ENCODE peak calls at places on chromosomes 11 and 22, in nine cellular contexts. Y is GM23338, Z is PC-3, A is neural progenitor cell, B is SK-N-SH, X is GM23248, V is hepatocyte, J is MM.1S, S is HCT116. U is an unnamed sample.
A peak's percentile ranks its signal among the peaks of the same experiment; 100 is the strongest.

GRCh38 chr11:126257764-126258163 is 10.9 kb downstream of the SRPRA start:
- DNase-seq in Y (no peak), Z (no peak), A (no peak), B (no peak), X (peak; percentile 71), V (no peak), J (no peak), S (no peak), U (no peak)

GRCh38 chr11:124837491-124837856 is 27.8 kb upstream of the ROBO3 start:
- DNase-seq in Y (peak; percentile 88), Z (peak; percentile 93), A (peak; percentile 81), B (peak; percentile 70), X (peak; percentile 91), V (peak; percentile 77), J (peak; percentile 61), S (peak; percentile 72), U (peak; percentile 82)

GRCh38 chr22:50260801-50261614 is 475 bp downstream of the MAPK12 start:
- DNase-seq in Y (peak; percentile 59), Z (peak; percentile 50), A (peak; percentile 73), B (peak; percentile 84), X (peak; percentile 85), V (peak; percentile 74), J (peak; percentile 54), S (no peak), U (peak; percentile 68)

GRCh38 chr11:105824494-105825013 is 197.5 kb downstream of the MSANTD4 start:
- DNase-seq in Y (no peak), Z (no peak), A (no peak), B (peak; percentile 2), X (no peak), V (no peak), J (no peak), S (no peak), U (no peak)

GRCh38 chr22:28328751-28329150 is 350.9 kb downstream of the TTC28 start:
- DNase-seq in Y (no peak), Z (no peak), A (no peak), B (no peak), X (peak; percentile 30), V (no peak), J (no peak), S (no peak), U (no peak)

GRCh38 chr11:75558939-75559843 is 2.9 kb upstream of the SERPINH1 start:
- DNase-seq in Y (peak; percentile 62), Z (no peak), A (no peak), B (no peak), X (peak; percentile 78), V (peak; percentile 80), J (no peak), S (no peak), U (no peak)

GRCh38 chr11:102457056-102457677 is 4.6 kb upstream of the TMEM123 start:
- DNase-seq in Y (no peak), Z (peak; percentile 92), A (no peak), B (no peak), X (no peak), V (no peak), J (no peak), S (no peak), U (no peak)

GRCh38 chr22:48693377-48694135 is 1134.1 kb downstream of the BRD1 start:
- DNase-seq in Y (no peak), Z (no peak), A (no peak), B (no peak), X (no peak), V (no peak), J (no peak), S (no peak), U (no peak)

GRCh38 chr11:122167100-122167499 is 51.1 kb upstream of the BLID start:
- DNase-seq in Y (peak; percentile 12), Z (peak; percentile 90), A (no peak), B (no peak), X (peak; percentile 93), V (no peak), J (no peak), S (peak; percentile 87), U (no peak)

GRCh38 chr11:58927393-58928081 is 11.8 kb upstream of the GLYATL1 start:
- DNase-seq in Y (peak; percentile 99), Z (peak; percentile 26), A (peak; percentile 97), B (peak; percentile 65), X (peak; percentile 19), V (peak; percentile 90), J (no peak), S (no peak), U (peak; percentile 29)

GRCh38 chr22:21739828-21740377 is 4.3 kb upstream of the YPEL1 start:
- DNase-seq in Y (no peak), Z (no peak), A (no peak), B (no peak), X (no peak), V (no peak), J (no peak), S (no peak), U (no peak)

GRCh38 chr22:30887861-30888260 is 80.7 kb downstream of the MORC2 start:
- DNase-seq in Y (no peak), Z (no peak), A (no peak), B (peak; percentile 16), X (no peak), V (no peak), J (no peak), S (no peak), U (no peak)

GRCh38 chr22:26429458-26430238 is 588 bp downstream of the ASPHD2 start:
- DNase-seq in Y (peak; percentile 43), Z (no peak), A (no peak), B (peak; percentile 76), X (peak; percentile 29), V (peak; percentile 25), J (no peak), S (no peak), U (peak; percentile 32)

GRCh38 chr11:71366076-71366475 is 82.1 kb downstream of the DHCR7 start:
- DNase-seq in Y (no peak), Z (no peak), A (no peak), B (no peak), X (no peak), V (no peak), J (no peak), S (no peak), U (no peak)

GRCh38 chr11:16604784-16605439 is 133.5 kb upstream of the C11orf58 start:
- DNase-seq in Y (peak; percentile 53), Z (no peak), A (peak; percentile 72), B (peak; percentile 84), X (peak; percentile 53), V (peak; percentile 77), J (peak; percentile 34), S (no peak), U (no peak)

GRCh38 chr11:16505481-16505880 is 149.1 kb upstream of the SOX6 start:
- DNase-seq in Y (peak; percentile 66), Z (no peak), A (no peak), B (no peak), X (no peak), V (no peak), J (no peak), S (no peak), U (no peak)

GRCh38 chr22:35839811-35840739 is 122.4 kb downstream of the APOL5 start:
- DNase-seq in Y (peak; percentile 96), Z (peak; percentile 91), A (peak; percentile 94), B (peak; percentile 81), X (peak; percentile 97), V (peak; percentile 95), J (peak; percentile 79), S (peak; percentile 95), U (peak; percentile 74)

GRCh38 chr22:35844886-35845285 is 127.2 kb downstream of the APOL5 start:
- DNase-seq in Y (no peak), Z (no peak), A (no peak), B (no peak), X (no peak), V (no peak), J (no peak), S (no peak), U (no peak)

GRCh38 chr22:35842519-35842913 is 124.8 kb downstream of the APOL5 start:
- DNase-seq in Y (no peak), Z (no peak), A (no peak), B (no peak), X (no peak), V (no peak), J (no peak), S (no peak), U (no peak)

GRCh38 chr22:35841907-35842518 is 124.3 kb downstream of the APOL5 start:
- DNase-seq in Y (no peak), Z (no peak), A (no peak), B (no peak), X (no peak), V (no peak), J (no peak), S (no peak), U (no peak)

GRCh38 chr22:35842954-35843353 is 125.3 kb downstream of the APOL5 start:
- DNase-seq in Y (peak; percentile 71), Z (peak; percentile 72), A (peak; percentile 57), B (peak; percentile 49), X (peak; percentile 76), V (peak; percentile 32), J (peak; percentile 64), S (peak; percentile 62), U (peak; percentile 67)
- TF ChIP-seq EZH2phosphoT487 in Y (no peak), Z (no peak), A (no peak), B (no peak), X (no peak), V (no peak), J (no peak), S (no peak), U (no peak)

GRCh38 chr11:335779-336665 is 15.4 kb upstream of the IFITM3 start:
- DNase-seq in Y (no peak), Z (no peak), A (peak; percentile 55), B (no peak), X (no peak), V (peak; percentile 38), J (no peak), S (no peak), U (peak; percentile 43)
- H3K4me2 ChIP-seq in Y (peak overlapping the region; percentile 22), Z (no peak overlapping the region), A (peak overlapping the region; percentile 74), B (no peak overlapping the region), X (peak overlapping the region; percentile 56), V (peak overlapping the region; percentile 11), J (no peak overlapping the region), S (no peak overlapping the region), U (peak overlapping the region; percentile 54)

DNA sequence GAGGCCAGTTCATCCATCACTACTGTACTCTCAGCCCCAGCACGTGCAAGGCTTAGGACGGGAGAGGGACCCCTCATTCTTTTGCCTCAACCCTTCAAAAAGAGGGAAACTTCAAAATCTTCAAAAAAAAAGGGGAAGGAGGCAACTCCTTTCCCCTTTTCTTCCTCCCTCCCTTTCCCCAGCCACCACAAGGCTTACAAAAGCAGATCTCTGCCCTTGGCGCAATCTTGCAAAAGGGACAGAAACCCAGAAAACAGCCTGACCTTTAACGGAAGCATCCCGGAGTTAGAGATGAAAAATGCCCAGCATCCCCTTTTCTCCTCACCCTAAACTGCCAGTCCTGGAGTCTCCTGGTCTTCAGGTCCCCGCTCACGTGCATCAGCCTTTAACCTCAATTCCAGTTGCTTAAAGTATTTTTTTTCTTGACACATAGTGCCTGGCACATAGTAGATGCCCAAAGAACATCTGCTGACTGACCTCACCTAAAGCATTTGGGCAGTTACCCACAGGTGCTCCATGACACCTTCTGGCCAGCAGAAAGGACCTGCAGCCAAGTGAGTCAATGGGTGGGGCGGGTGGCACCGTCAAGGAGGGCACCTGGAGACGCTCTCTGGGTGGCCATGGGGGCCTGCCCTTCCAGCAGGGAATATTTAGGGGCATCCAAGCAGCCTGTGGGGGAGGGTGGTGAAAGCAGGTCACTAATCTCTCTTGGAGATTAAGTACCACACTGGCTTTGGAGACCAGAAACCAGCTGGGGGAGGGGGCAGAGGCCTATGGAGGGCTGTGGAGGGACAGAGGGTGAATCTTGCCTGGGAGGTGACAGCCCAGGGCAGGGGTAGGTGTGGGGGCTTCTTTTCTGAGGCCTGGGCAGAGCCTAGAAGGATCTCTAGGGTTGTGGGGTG is 16.3 kb downstream of the NECTIN1 start:
- DNase-seq in Y (no peak), Z (no peak), A (peak; percentile 54), B (no peak), X (no peak), V (no peak), J (no peak), S (no peak), U (no peak)
- TF ChIP-seq EZH2phosphoT487 in Y (no peak), Z (no peak), A (no peak), B (no peak), X (no peak), V (no peak), J (no peak), S (no peak), U (no peak)

GRCh38 chr11:128552783-128553661 is 34.3 kb downstream of the ETS1 start:
- DNase-seq in Y (no peak), Z (no peak), A (peak; percentile 50), B (no peak), X (peak; percentile 85), V (peak; percentile 35), J (no peak), S (no peak), U (peak; percentile 97)
- H3K4me2 ChIP-seq in Y (no peak overlapping the region), Z (no peak overlapping the region), A (no peak overlapping the region), B (no peak overlapping the region), X (peak overlapping the region; percentile 12), V (peak overlapping the region; percentile 41), J (peak overlapping the region; percentile 28), S (no peak overlapping the region), U (peak overlapping the region; percentile 78)